ENCODE peak calls at places on chromosomes 11 and 22, in nine cellular contexts. W, K, F, C, U, T, S, E and B are unnamed samples.

GRCh38 chr22:29872145-29872893 is 10.7 kb upstream of the MTMR3 start:
- DNase-seq in W (no peak), C (no peak), U (no peak), E (no peak), F (no peak), K (no peak), S (peak), T (no peak), B (no peak)

GRCh38 chr11:75301602-75302345 is 49.7 kb downstream of the ARRB1 start:
- DNase-seq in U (no peak), K (no peak), F (peak), C (no peak), E (no peak), S (no peak), T (no peak), W (no peak), B (no peak)

GRCh38 chr22:44428941-44429615 is 69.0 kb downstream of the RTL6 start:
- DNase-seq in U (no peak), C (no peak), T (no peak), W (no peak), S (no peak), F (no peak), K (no peak), E (no peak), B (no peak)

GRCh38 chr22:41870786-41871185 is 37.9 kb downstream of the SREBF2 start:
- DNase-seq in F (no peak), S (no peak), T (no peak), U (no peak), C (no peak), K (no peak), E (no peak), W (no peak), B (no peak)

GRCh38 chr11:115709297-115709696 is 205.1 kb upstream of the CADM1 start:
- DNase-seq in W (no peak), C (no peak), T (no peak), S (no peak), E (no peak), K (peak), F (no peak), U (no peak), B (peak)

GRCh38 chr22:32217465-32217864 is 12.6 kb upstream of the RFPL2 start:
- DNase-seq in S (no peak), W (no peak), F (no peak), U (no peak), C (no peak), K (no peak), T (no peak), E (no peak), B (no peak)

GRCh38 chr11:70671083-70671482 is 272.8 kb downstream of the CTTN start:
- DNase-seq in C (no peak), S (no peak), T (no peak), E (no peak), W (no peak), F (no peak), K (no peak), U (no peak), B (no peak)

GRCh38 chr11:86182976-86183584 is 61.5 kb upstream of the EED start:
- DNase-seq in F (no peak), E (peak), C (no peak), K (no peak), S (no peak), W (peak), T (no peak), U (no peak), B (peak)

GRCh38 chr11:42770444-42771065 is 541.2 kb upstream of the API5 start:
- DNase-seq in W (no peak), K (peak), C (no peak), T (peak), E (peak), F (peak), U (no peak), S (no peak), B (no peak)

GRCh38 chr22:19997561-19998231 is 18.9 kb downstream of the ARVCF start:
- DNase-seq in W (no peak), F (no peak), T (no peak), E (no peak), U (no peak), S (no peak), C (no peak), K (no peak), B (no peak)

GRCh38 chr11:26867286-26867685 is 126.6 kb upstream of the FIBIN start:
- DNase-seq in T (no peak), E (peak), K (no peak), W (no peak), S (no peak), C (no peak), F (no peak), U (no peak), B (no peak)

GRCh38 chr11:112302226-112302868 is 41.7 kb upstream of the PLET1 start:
- DNase-seq in S (no peak), E (peak), K (no peak), U (no peak), F (peak), W (no peak), T (no peak), C (no peak), B (no peak)

GRCh38 chr11:2302280-2302843 is 549 bp downstream of the TSPAN32 start:
- DNase-seq in U (no peak), W (peak), K (no peak), C (no peak), F (no peak), T (no peak), S (peak), E (no peak), B (peak)

GRCh38 chr11:34468209-34468841 is 29.6 kb downstream of the CAT start:
- DNase-seq in W (peak), F (no peak), C (no peak), E (peak), U (no peak), T (peak), K (peak), S (no peak), B (no peak)

GRCh38 chr11:88354909-88355308 is 17.4 kb upstream of the CTSC start:
- DNase-seq in U (no peak), K (no peak), S (no peak), T (no peak), C (no peak), W (no peak), E (no peak), F (no peak), B (no peak)

GRCh38 chr11:76972051-76972450 is 62.1 kb upstream of the B3GNT6 start:
- DNase-seq in S (no peak), T (no peak), C (no peak), U (no peak), K (no peak), E (no peak), W (no peak), F (no peak), B (no peak)

GRCh38 chr22:36359172-36359973 is 28.4 kb downstream of the MYH9 start:
- DNase-seq in K (peak), E (no peak), F (no peak), U (no peak), S (no peak), T (no peak), C (no peak), W (no peak), B (peak)

DNA sequence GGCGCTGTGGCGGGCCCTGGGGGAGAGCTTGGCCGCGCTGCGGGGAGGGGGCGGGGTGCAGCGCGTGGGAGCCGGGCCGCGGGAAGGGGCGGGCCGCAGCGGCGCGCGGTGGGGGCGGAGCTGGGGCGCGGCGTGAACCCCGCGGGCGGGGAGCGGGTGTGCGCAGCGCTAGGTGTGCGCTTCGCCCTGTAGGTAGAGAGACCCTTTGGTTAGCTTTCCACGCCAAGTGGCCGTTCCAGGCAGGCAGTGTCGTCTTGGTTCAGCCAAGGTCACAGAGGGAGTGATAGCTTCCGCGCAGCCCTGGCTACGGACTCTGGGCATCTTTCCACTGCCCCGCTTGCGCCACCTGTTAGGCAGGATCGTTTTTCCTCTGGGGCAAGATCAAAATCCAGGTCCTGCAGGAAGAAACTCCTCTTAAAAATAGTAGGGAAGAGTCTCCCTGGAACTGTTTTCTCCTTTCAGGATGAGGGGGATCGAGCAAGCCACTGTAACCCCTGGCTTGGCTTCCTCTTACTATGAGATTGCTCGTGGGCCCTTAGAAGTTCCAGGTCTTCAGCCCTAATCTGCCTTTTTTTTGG is 434 bp downstream of the BANF1 start:
- DNase-seq in F (peak), S (no peak), C (peak), T (no peak), W (no peak), K (peak), E (peak), U (peak), B (no peak)
- TF ChIP-seq CTCF in F (no peak), S (no peak), C (no peak), T (peak), W (no peak), K (no peak), E (peak), U (peak), B (no peak)

DNA sequence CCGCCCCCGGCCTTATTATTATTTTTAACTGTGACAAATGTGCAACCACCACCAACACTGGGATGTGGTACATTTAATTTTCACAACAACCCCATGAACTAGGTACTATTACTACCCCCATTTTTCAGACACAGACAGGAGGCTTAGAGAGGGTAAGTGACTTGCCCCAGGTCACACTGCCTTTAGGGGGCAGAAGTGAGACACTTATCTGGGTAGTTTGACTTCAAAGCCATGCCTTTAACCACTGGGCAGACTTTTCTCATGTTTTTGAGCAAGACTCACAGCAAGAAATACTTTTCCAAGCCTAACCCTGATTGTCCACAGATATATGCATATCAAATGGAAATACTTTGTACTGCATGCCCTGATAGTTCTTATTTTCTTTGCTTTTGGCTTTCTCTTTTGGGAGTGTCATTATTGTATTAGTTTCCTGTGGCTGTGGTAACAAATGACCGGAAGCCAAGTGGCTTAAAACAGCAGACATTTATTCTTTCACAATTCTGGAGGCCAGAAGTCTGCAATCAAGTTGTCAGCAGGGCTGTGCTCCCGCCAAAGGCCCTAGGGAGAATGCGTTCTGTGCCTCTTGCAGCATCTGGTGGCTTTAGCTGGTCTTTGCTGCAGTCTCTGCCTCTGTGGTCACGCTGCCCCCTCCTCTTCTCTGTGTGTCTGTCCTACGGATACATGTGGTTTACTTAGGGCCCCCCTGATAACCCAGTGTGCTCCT is 110.8 kb downstream of the GRIK4 start:
- DNase-seq in S (no peak), E (peak), W (no peak), K (no peak), C (no peak), F (no peak), U (no peak), T (no peak), B (no peak)
- TF ChIP-seq CTCF in S (no peak), E (no peak), W (peak), K (peak), C (no peak), F (peak), U (no peak), T (peak), B (peak)

GRCh38 chr22:25282671-25283561 is 63.5 kb downstream of the CRYBB2 start:
- DNase-seq in S (no peak), K (peak), E (no peak), U (no peak), C (no peak), T (no peak), F (peak), W (no peak), B (no peak)

GRCh38 chr22:25282346-25282670 is 62.9 kb downstream of the CRYBB2 start:
- DNase-seq in C (no peak), E (no peak), W (no peak), S (no peak), F (peak), K (no peak), U (no peak), T (no peak), B (no peak)

GRCh38 chr22:25281675-25282345 is 62.4 kb downstream of the CRYBB2 start:
- DNase-seq in W (no peak), K (no peak), F (peak), U (no peak), T (no peak), E (no peak), C (no peak), S (no peak), B (no peak)
- TF ChIP-seq CTCF in W (no peak), K (no peak), F (no peak), U (no peak), T (no peak), E (no peak), C (no peak), S (no peak), B (no peak)

GRCh38 chr22:50267591-50268390 is 2.4 kb downstream of the MAPK11 start:
- DNase-seq in T (no peak), C (no peak), U (peak), W (no peak), F (peak), E (peak), S (no peak), K (peak), B (no peak)
- TF ChIP-seq CTCF in T (peak), C (peak), U (no peak), W (peak), F (peak), E (peak), S (no peak), K (peak), B (peak)

GRCh38 chr11:21723681-21724080 is 469.2 kb upstream of the ANO5 start:
- DNase-seq in S (no peak), T (no peak), W (no peak), U (no peak), C (no peak), E (no peak), F (no peak), K (no peak), B (no peak)
- TF ChIP-seq CTCF in S (no peak), T (no peak), W (no peak), U (no peak), C (no peak), E (no peak), F (no peak), K (no peak), B (no peak)

DNA sequence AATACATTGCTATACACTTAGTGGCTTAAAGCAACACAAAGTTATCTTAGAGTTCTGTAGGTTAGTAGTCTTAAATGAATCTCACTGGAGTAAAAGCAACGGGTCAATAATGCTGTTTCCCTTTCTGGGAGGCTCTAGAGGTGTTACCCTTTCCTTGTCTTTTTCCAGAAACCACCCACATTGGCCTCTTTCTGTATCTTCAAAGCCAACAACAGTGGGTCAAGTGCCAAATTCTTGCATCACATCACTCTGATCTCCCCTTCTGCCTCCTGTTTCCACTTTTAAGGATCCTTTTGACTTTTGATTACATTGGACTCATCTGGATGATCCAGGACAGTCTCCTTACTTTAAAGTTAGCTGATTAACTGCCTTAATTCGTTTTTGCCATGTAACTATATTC is 93.6 kb downstream of the DDX10 start:
- DNase-seq in S (no peak), F (no peak), C (no peak), K (no peak), E (no peak), T (no peak), U (no peak), W (no peak), B (no peak)
- TF ChIP-seq CTCF in S (no peak), F (no peak), C (no peak), K (no peak), E (no peak), T (no peak), U (no peak), W (no peak), B (no peak)

GRCh38 chr22:27723150-27723549 is 78.4 kb downstream of the MN1 start:
- DNase-seq in C (no peak), U (no peak), F (no peak), K (no peak), T (no peak), S (no peak), W (no peak), E (no peak), B (no peak)
- TF ChIP-seq CTCF in C (no peak), U (no peak), F (peak), K (no peak), T (no peak), S (peak), W (no peak), E (peak), B (peak)

DNA sequence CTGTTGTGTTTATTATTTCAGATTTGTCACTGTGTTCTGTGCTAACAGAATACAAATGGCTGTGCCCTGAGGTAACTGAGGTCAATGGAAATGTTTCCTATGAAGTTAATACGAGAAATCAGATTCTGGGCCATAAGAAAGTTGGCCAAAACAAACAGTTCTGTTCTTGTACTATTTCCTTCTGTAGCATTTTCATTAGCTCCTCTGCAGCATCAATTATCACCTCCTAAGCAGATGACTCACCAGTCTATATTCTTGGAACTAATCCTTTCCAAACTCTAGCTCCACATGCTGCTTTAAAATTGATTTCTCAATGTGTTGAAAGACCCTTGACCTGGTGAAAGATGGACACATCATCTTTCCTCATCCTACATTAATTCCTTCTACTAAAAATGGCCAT is 736.0 kb downstream of the NELL1 start:
- DNase-seq in T (no peak), W (no peak), E (no peak), K (no peak), U (no peak), C (no peak), S (no peak), F (no peak), B (no peak)
- TF ChIP-seq CTCF in T (no peak), W (no peak), E (no peak), K (no peak), U (no peak), C (no peak), S (no peak), F (no peak), B (no peak)

GRCh38 chr11:72823105-72823804 is 9.0 kb downstream of the ATG16L2 start:
- DNase-seq in C (no peak), W (no peak), K (no peak), U (no peak), E (no peak), S (no peak), F (no peak), T (no peak), B (no peak)
- TF ChIP-seq CTCF in C (no peak), W (no peak), K (no peak), U (no peak), E (no peak), S (no peak), F (no peak), T (no peak), B (no peak)